ENCODE peak calls at places on chromosomes 2 and 18, in eight cellular contexts. One of them, this sample, is unnamed.

GRCh38 chr2:11356760-11357159 is 12.3 kb upstream of the ROCK2 start:
- DNase-seq in WTC11: no peak
- DNase-seq in dermis blood vessel endothelial cell: peak; percentile 26
- DNase-seq in tibial nerve: no peak
- DNase-seq in EL: no peak
- DNase-seq in T-cell: no peak
- DNase-seq in AG08395: no peak
- DNase-seq in stimulated activated CD4-positive, alpha-beta T cell treated with anti-CD3 and anti-CD28 coated beads, TNF-alpha, amount 100 ng/mL, for 48 hours: no peak
- DNase-seq in this sample: no peak

GRCh38 chr18:59006461-59007067 is 133.1 kb upstream of the SEC11C start:
- DNase-seq in AG08395: peak; percentile 62
- DNase-seq in WTC11: no peak
- DNase-seq in T-cell: no peak
- DNase-seq in stimulated activated CD4-positive, alpha-beta T cell treated with anti-CD3 and anti-CD28 coated beads, TNF-alpha, amount 100 ng/mL, for 48 hours: no peak
- DNase-seq in EL: peak; percentile 62
- DNase-seq in dermis blood vessel endothelial cell: peak; percentile 22
- DNase-seq in tibial nerve: no peak
- DNase-seq in this sample: no peak

GRCh38 chr2:16256601-16257000 is 316.3 kb downstream of the MYCN start:
- DNase-seq in T-cell: no peak
- DNase-seq in stimulated activated CD4-positive, alpha-beta T cell treated with anti-CD3 and anti-CD28 coated beads, TNF-alpha, amount 100 ng/mL, for 48 hours: no peak
- DNase-seq in dermis blood vessel endothelial cell: no peak
- DNase-seq in AG08395: no peak
- DNase-seq in tibial nerve: no peak
- DNase-seq in EL: no peak
- DNase-seq in WTC11: no peak
- DNase-seq in this sample: no peak

GRCh38 chr2:50769416-50769815 is 262.5 kb downstream of the NRXN1 start:
- DNase-seq in tibial nerve: no peak
- DNase-seq in EL: no peak
- DNase-seq in T-cell: no peak
- DNase-seq in AG08395: no peak
- DNase-seq in stimulated activated CD4-positive, alpha-beta T cell treated with anti-CD3 and anti-CD28 coated beads, TNF-alpha, amount 100 ng/mL, for 48 hours: no peak
- DNase-seq in WTC11: peak; percentile 13
- DNase-seq in dermis blood vessel endothelial cell: no peak
- DNase-seq in this sample: no peak

GRCh38 chr2:109238580-109238979 is 109.6 kb downstream of the SH3RF3 start:
- DNase-seq in WTC11: no peak
- DNase-seq in dermis blood vessel endothelial cell: peak; percentile 88
- DNase-seq in tibial nerve: peak; percentile 61
- DNase-seq in stimulated activated CD4-positive, alpha-beta T cell treated with anti-CD3 and anti-CD28 coated beads, TNF-alpha, amount 100 ng/mL, for 48 hours: no peak
- DNase-seq in T-cell: no peak
- DNase-seq in EL: peak; percentile 87
- DNase-seq in AG08395: peak; percentile 84
- DNase-seq in this sample: no peak

GRCh38 chr2:120699292-120699691 is 36.4 kb upstream of the GLI2 start:
- DNase-seq in EL: no peak
- DNase-seq in AG08395: no peak
- DNase-seq in T-cell: no peak
- DNase-seq in tibial nerve: no peak
- DNase-seq in stimulated activated CD4-positive, alpha-beta T cell treated with anti-CD3 and anti-CD28 coated beads, TNF-alpha, amount 100 ng/mL, for 48 hours: no peak
- DNase-seq in WTC11: no peak
- DNase-seq in dermis blood vessel endothelial cell: no peak
- DNase-seq in this sample: no peak

GRCh38 chr2:151817929-151818328 is 10.3 kb downstream of the ARL5A start:
- DNase-seq in EL: no peak
- DNase-seq in AG08395: no peak
- DNase-seq in WTC11: no peak
- DNase-seq in T-cell: no peak
- DNase-seq in stimulated activated CD4-positive, alpha-beta T cell treated with anti-CD3 and anti-CD28 coated beads, TNF-alpha, amount 100 ng/mL, for 48 hours: no peak
- DNase-seq in dermis blood vessel endothelial cell: peak; percentile 55
- DNase-seq in tibial nerve: no peak
- DNase-seq in this sample: no peak

GRCh38 chr2:226977775-226978190 is 141.9 kb downstream of the RHBDD1 start:
- DNase-seq in WTC11: no peak
- DNase-seq in tibial nerve: no peak
- DNase-seq in AG08395: peak; percentile 23
- DNase-seq in T-cell: no peak
- DNase-seq in EL: peak; percentile 83
- DNase-seq in dermis blood vessel endothelial cell: no peak
- DNase-seq in stimulated activated CD4-positive, alpha-beta T cell treated with anti-CD3 and anti-CD28 coated beads, TNF-alpha, amount 100 ng/mL, for 48 hours: no peak
- DNase-seq in this sample: no peak

GRCh38 chr2:25252291-25253152 is 84.1 kb upstream of the POMC start:
- DNase-seq in dermis blood vessel endothelial cell: peak; percentile 80
- DNase-seq in tibial nerve: peak; percentile 32
- DNase-seq in stimulated activated CD4-positive, alpha-beta T cell treated with anti-CD3 and anti-CD28 coated beads, TNF-alpha, amount 100 ng/mL, for 48 hours: peak; percentile 54
- DNase-seq in WTC11: peak; percentile 92
- DNase-seq in T-cell: peak; percentile 58
- DNase-seq in EL: peak; percentile 45
- DNase-seq in AG08395: peak; percentile 80
- DNase-seq in this sample: no peak

GRCh38 chr2:134072973-134073490 is 180.8 kb upstream of the MGAT5 start:
- DNase-seq in dermis blood vessel endothelial cell: no peak
- DNase-seq in tibial nerve: no peak
- DNase-seq in WTC11: no peak
- DNase-seq in EL: no peak
- DNase-seq in T-cell: no peak
- DNase-seq in AG08395: no peak
- DNase-seq in stimulated activated CD4-positive, alpha-beta T cell treated with anti-CD3 and anti-CD28 coated beads, TNF-alpha, amount 100 ng/mL, for 48 hours: no peak
- DNase-seq in this sample: no peak

GRCh38 chr2:201465524-201465971 is 14.0 kb downstream of the STRADB start:
- DNase-seq in stimulated activated CD4-positive, alpha-beta T cell treated with anti-CD3 and anti-CD28 coated beads, TNF-alpha, amount 100 ng/mL, for 48 hours: no peak
- DNase-seq in EL: peak; percentile 49
- DNase-seq in dermis blood vessel endothelial cell: no peak
- DNase-seq in WTC11: no peak
- DNase-seq in T-cell: no peak
- DNase-seq in AG08395: no peak
- DNase-seq in tibial nerve: no peak
- DNase-seq in this sample: no peak

GRCh38 chr18:44507729-44508325 is 172.9 kb upstream of the SETBP1 start:
- DNase-seq in stimulated activated CD4-positive, alpha-beta T cell treated with anti-CD3 and anti-CD28 coated beads, TNF-alpha, amount 100 ng/mL, for 48 hours: no peak
- DNase-seq in EL: no peak
- DNase-seq in AG08395: no peak
- DNase-seq in WTC11: no peak
- DNase-seq in T-cell: no peak
- DNase-seq in dermis blood vessel endothelial cell: no peak
- DNase-seq in tibial nerve: peak; percentile 21
- DNase-seq in this sample: no peak

GRCh38 chr2:219042157-219042556 is 841 bp upstream of the CFAP65 start:
- DNase-seq in WTC11: no peak
- DNase-seq in dermis blood vessel endothelial cell: no peak
- DNase-seq in tibial nerve: no peak
- DNase-seq in AG08395: no peak
- DNase-seq in stimulated activated CD4-positive, alpha-beta T cell treated with anti-CD3 and anti-CD28 coated beads, TNF-alpha, amount 100 ng/mL, for 48 hours: no peak
- DNase-seq in EL: no peak
- DNase-seq in T-cell: no peak
- DNase-seq in this sample: no peak

GRCh38 chr2:213252206-213252605 is 32.1 kb upstream of the SPAG16 start:
- DNase-seq in EL: no peak
- DNase-seq in dermis blood vessel endothelial cell: no peak
- DNase-seq in T-cell: no peak
- DNase-seq in tibial nerve: no peak
- DNase-seq in AG08395: no peak
- DNase-seq in WTC11: no peak
- DNase-seq in stimulated activated CD4-positive, alpha-beta T cell treated with anti-CD3 and anti-CD28 coated beads, TNF-alpha, amount 100 ng/mL, for 48 hours: no peak
- DNase-seq in this sample: no peak

GRCh38 chr18:73355076-73355475 is 487.3 kb upstream of the NETO1 start:
- DNase-seq in EL: no peak
- DNase-seq in T-cell: no peak
- DNase-seq in stimulated activated CD4-positive, alpha-beta T cell treated with anti-CD3 and anti-CD28 coated beads, TNF-alpha, amount 100 ng/mL, for 48 hours: no peak
- DNase-seq in dermis blood vessel endothelial cell: no peak
- DNase-seq in WTC11: no peak
- DNase-seq in tibial nerve: no peak
- DNase-seq in AG08395: no peak
- DNase-seq in this sample: no peak

GRCh38 chr2:175880-176800 is 87.7 kb downstream of the SH3YL1 start:
- DNase-seq in dermis blood vessel endothelial cell: no peak
- DNase-seq in tibial nerve: no peak
- DNase-seq in AG08395: peak; percentile 32
- DNase-seq in stimulated activated CD4-positive, alpha-beta T cell treated with anti-CD3 and anti-CD28 coated beads, TNF-alpha, amount 100 ng/mL, for 48 hours: no peak
- DNase-seq in EL: peak; percentile 32
- DNase-seq in WTC11: no peak
- DNase-seq in T-cell: peak; percentile 39
- DNase-seq in this sample: no peak

GRCh38 chr2:212249451-212249850 is 289.2 kb downstream of the ERBB4 start:
- DNase-seq in tibial nerve: no peak
- DNase-seq in AG08395: no peak
- DNase-seq in stimulated activated CD4-positive, alpha-beta T cell treated with anti-CD3 and anti-CD28 coated beads, TNF-alpha, amount 100 ng/mL, for 48 hours: no peak
- DNase-seq in WTC11: no peak
- DNase-seq in EL: no peak
- DNase-seq in dermis blood vessel endothelial cell: peak; percentile 63
- DNase-seq in T-cell: no peak
- DNase-seq in this sample: no peak

GRCh38 chr2:124699001-124699565 is 674.0 kb downstream of the CNTNAP5 start:
- DNase-seq in WTC11: no peak
- DNase-seq in EL: no peak
- DNase-seq in dermis blood vessel endothelial cell: no peak
- DNase-seq in AG08395: no peak
- DNase-seq in tibial nerve: no peak
- DNase-seq in T-cell: no peak
- DNase-seq in stimulated activated CD4-positive, alpha-beta T cell treated with anti-CD3 and anti-CD28 coated beads, TNF-alpha, amount 100 ng/mL, for 48 hours: no peak
- DNase-seq in this sample: no peak

This sample was measured in GOT3.